ENCODE peak calls at places on chromosomes 5 and 9, in nine cellular contexts. R, Z, Y, G, E, H, N, O and I are unnamed samples.

GRCh38 chr5:3598236-3598635 is 2.6 kb downstream of the IRX1 start:
- DNase-seq in R (no peak), Z (no peak), Y (no peak), G (no peak), E (no peak), H (no peak), N (no peak), O (no peak), I (no peak)

GRCh38 chr9:77999231-77999631 is 32.4 kb downstream of the GNAQ start:
- DNase-seq in R (no peak), Z (no peak), Y (no peak), G (no peak), E (no peak), H (no peak), N (no peak), O (no peak), I (no peak)

GRCh38 chr9:84331119-84331791 is 9.3 kb downstream of the SLC28A3 start:
- DNase-seq in R (no peak), Z (no peak), Y (no peak), G (no peak), E (no peak), H (no peak), N (no peak), O (no peak), I (no peak)

GRCh38 chr5:173793677-173794570 is 94.2 kb upstream of the CPEB4 start:
- DNase-seq in R (no peak), Z (no peak), Y (no peak), G (no peak), E (no peak), H (no peak), N (no peak), O (no peak), I (no peak)

GRCh38 chr5:149392718-149393117 is 13.6 kb upstream of the IL17B start:
- DNase-seq in R (no peak), Z (no peak), Y (no peak), G (no peak), E (no peak), H (no peak), N (no peak), O (no peak), I (no peak)

GRCh38 chr5:93192107-93192506 is 388.9 kb downstream of the NR2F1-AS1 start:
- DNase-seq in R (no peak), Z (no peak), Y (no peak), G (peak; percentile 32), E (no peak), H (no peak), N (peak; percentile 60), O (no peak), I (no peak)

GRCh38 chr9:112037281-112038016 is 137.6 kb downstream of the SUSD1 start:
- DNase-seq in R (no peak), Z (no peak), Y (peak; percentile 48), G (peak; percentile 55), E (peak; percentile 48), H (peak; percentile 58), N (peak; percentile 68), O (peak; percentile 49), I (peak; percentile 55)

GRCh38 chr9:22084336-22085035 is 75.4 kb upstream of the CDKN2B start:
- DNase-seq in R (no peak), Z (no peak), Y (no peak), G (peak; percentile 28), E (no peak), H (no peak), N (peak; percentile 96), O (no peak), I (no peak)

GRCh38 chr9:26459959-26460358 is 432.6 kb downstream of the CAAP1 start:
- DNase-seq in R (no peak), Z (no peak), Y (no peak), G (no peak), E (no peak), H (no peak), N (no peak), O (no peak), I (no peak)

GRCh38 chr9:135586601-135587109 is 25.1 kb downstream of the PAEP start:
- DNase-seq in R (peak; percentile 24), Z (no peak), Y (no peak), G (no peak), E (no peak), H (no peak), N (no peak), O (no peak), I (no peak)

GRCh38 chr5:61631438-61631941 is 299.4 kb downstream of the ZSWIM6 start:
- DNase-seq in R (no peak), Z (peak; percentile 43), Y (no peak), G (peak; percentile 60), E (no peak), H (peak; percentile 23), N (peak; percentile 4), O (no peak), I (no peak)

GRCh38 chr9:129012343-129012742 is 15.8 kb downstream of the SH3GLB2 start:
- DNase-seq in R (no peak), Z (no peak), Y (no peak), G (no peak), E (no peak), H (no peak), N (no peak), O (no peak), I (no peak)

GRCh38 chr9:129013674-129014073 is 14.5 kb downstream of the SH3GLB2 start:
- DNase-seq in R (no peak), Z (no peak), Y (no peak), G (no peak), E (no peak), H (no peak), N (no peak), O (no peak), I (no peak)

GRCh38 chr9:129014124-129014523 is 14.0 kb downstream of the SH3GLB2 start:
- DNase-seq in R (no peak), Z (no peak), Y (no peak), G (no peak), E (no peak), H (no peak), N (no peak), O (no peak), I (no peak)

GRCh38 chr9:129012893-129013448 is 15.2 kb downstream of the SH3GLB2 start:
- DNase-seq in R (no peak), Z (no peak), Y (no peak), G (no peak), E (no peak), H (no peak), N (no peak), O (no peak), I (no peak)

DNA sequence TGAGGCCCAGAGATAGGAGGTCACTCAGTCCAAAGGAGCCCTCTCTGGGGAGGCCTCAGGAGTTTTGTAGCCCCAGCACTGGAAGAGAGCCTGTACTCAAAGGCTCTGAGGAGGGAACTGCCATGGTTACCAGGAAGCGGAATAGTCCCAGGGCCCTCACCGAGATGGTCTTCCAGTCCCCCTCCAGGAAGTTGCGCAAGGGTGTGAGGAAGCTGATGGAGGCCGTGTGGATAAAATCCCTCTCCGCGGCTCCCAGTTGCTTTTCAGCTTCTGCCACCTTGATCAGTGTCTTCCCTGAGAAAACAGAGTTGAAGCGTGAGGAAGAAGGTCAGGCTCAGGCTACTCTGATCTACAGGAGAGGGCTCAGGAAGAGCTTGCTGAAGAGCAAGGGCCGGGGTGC is 13.5 kb downstream of the SH3GLB2 start:
- DNase-seq in R (no peak), Z (no peak), Y (no peak), G (no peak), E (no peak), H (no peak), N (no peak), O (no peak), I (no peak)
- H3K27ac ChIP-seq in R (no peak overlapping the region), Z (no peak overlapping the region), Y (no peak overlapping the region), G (no peak overlapping the region), E (no peak overlapping the region), H (no peak overlapping the region), N (no peak overlapping the region), O (no peak overlapping the region), I (no peak overlapping the region)

GRCh38 chr9:126418608-126419007 is 92.0 kb downstream of the MVB12B start:
- DNase-seq in R (no peak), Z (no peak), Y (no peak), G (no peak), E (no peak), H (no peak), N (no peak), O (no peak), I (no peak)

GRCh38 chr9:126417684-126418083 is 91.1 kb downstream of the MVB12B start:
- DNase-seq in R (no peak), Z (no peak), Y (no peak), G (no peak), E (no peak), H (no peak), N (no peak), O (no peak), I (no peak)

GRCh38 chr9:126415741-126416370 is 89.2 kb downstream of the MVB12B start:
- DNase-seq in R (no peak), Z (no peak), Y (no peak), G (no peak), E (no peak), H (no peak), N (no peak), O (no peak), I (no peak)

GRCh38 chr9:126419475-126419874 is 92.8 kb downstream of the MVB12B start:
- DNase-seq in R (no peak), Z (no peak), Y (no peak), G (peak; percentile 69), E (no peak), H (no peak), N (no peak), O (no peak), I (no peak)

GRCh38 chr9:126417007-126417406 is 90.4 kb downstream of the MVB12B start:
- DNase-seq in R (no peak), Z (no peak), Y (no peak), G (no peak), E (no peak), H (no peak), N (no peak), O (no peak), I (no peak)
- H3K27ac ChIP-seq in R (no peak overlapping the region), Z (no peak overlapping the region), Y (no peak overlapping the region), G (no peak overlapping the region), E (no peak overlapping the region), H (no peak overlapping the region), N (no peak overlapping the region), O (no peak overlapping the region), I (no peak overlapping the region)

DNA sequence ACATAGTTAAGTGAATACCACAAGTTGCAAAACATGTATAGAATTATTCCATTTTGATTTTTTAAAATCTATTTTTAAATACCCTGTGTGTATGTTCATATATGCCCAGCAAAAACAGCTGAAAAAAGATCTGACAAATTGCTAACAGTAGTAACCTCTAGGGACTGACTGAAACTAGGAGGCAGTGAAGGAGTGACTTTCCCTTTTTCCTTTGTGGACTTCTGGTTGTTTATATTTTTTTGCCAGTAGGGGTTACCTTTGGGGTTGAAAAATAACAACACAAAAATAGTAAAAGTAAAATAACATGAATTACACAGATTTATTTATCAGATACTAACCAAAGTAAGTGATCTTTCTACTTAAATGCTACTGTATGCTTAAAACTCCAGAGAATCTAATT is 2.9 kb downstream of the MEGF9 start:
- DNase-seq in R (no peak), Z (no peak), Y (no peak), G (no peak), E (no peak), H (no peak), N (no peak), O (no peak), I (no peak)
- H3K27ac ChIP-seq in R (no peak overlapping the region), Z (no peak overlapping the region), Y (no peak overlapping the region), G (no peak overlapping the region), E (peak overlapping the region; percentile 52), H (no peak overlapping the region), N (no peak overlapping the region), O (peak overlapping the region; percentile 24), I (no peak overlapping the region)

DNA sequence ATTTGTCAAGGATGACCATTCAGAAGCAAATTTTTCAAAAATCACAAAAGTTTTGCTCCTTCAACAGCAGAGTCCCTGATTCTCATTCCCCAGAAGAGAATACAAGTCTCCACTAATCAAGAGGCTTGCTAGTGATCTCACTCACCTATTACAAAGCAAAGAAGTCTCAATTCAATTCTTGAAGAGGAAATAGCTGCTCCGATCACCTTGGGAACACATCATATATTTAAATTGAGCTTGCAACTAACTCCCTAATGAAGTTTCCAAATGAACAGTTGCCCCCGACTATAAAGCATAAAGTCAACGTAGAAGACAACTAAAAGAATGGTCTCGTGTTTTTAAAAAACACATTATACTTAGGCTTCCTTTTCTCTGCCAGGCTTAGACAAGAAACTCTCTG is 1.6 kb downstream of the LIFR start:
- DNase-seq in R (no peak), Z (no peak), Y (no peak), G (no peak), E (no peak), H (no peak), N (no peak), O (no peak), I (no peak)
- H3K27ac ChIP-seq in R (no peak overlapping the region), Z (peak overlapping the region; percentile 99), Y (no peak overlapping the region), G (no peak overlapping the region), E (no peak overlapping the region), H (no peak overlapping the region), N (no peak overlapping the region), O (no peak overlapping the region), I (no peak overlapping the region)